ENCODE peak calls at places on chromosomes 2 and 18, in nine cellular contexts. C is smooth muscle cell of the brain vasculature, T is NCI-H226, Q is mucosa of gallbladder, W is iris pigment epithelial cell, I is BJ, L is EH, A is GM23338, F is thyroid gland. G is an unnamed sample.

GRCh38 chr2:196131384-196131861 is 40.0 kb downstream of the STK17B start:
- DNase-seq in A (peak), C (no peak), T (no peak), F (peak), L (peak), W (peak), Q (no peak), I (no peak), G (peak)

GRCh38 chr2:151765760-151766159 is 31.5 kb upstream of the NEB start:
- DNase-seq in A (peak), C (no peak), F (no peak), T (no peak), I (no peak), L (no peak), Q (no peak), W (no peak), G (peak)

GRCh38 chr18:48740846-48741485 is 202.1 kb downstream of the CTIF start:
- DNase-seq in F (peak), A (no peak), I (no peak), T (no peak), C (no peak), L (peak), Q (no peak), W (no peak), G (no peak)

GRCh38 chr2:161424179-161424763 is 8.2 kb downstream of the TBR1 start:
- DNase-seq in Q (no peak), A (peak), W (no peak), I (no peak), C (no peak), T (no peak), F (no peak), L (no peak), G (no peak)

GRCh38 chr2:86140969-86141392 is 34.9 kb downstream of the PTCD3 start:
- DNase-seq in F (no peak), T (no peak), A (no peak), C (no peak), L (no peak), Q (no peak), I (no peak), W (no peak), G (no peak)

GRCh38 chr2:15546297-15547098 is 14.6 kb downstream of the NBAS start:
- DNase-seq in C (no peak), L (no peak), Q (no peak), T (no peak), F (no peak), A (no peak), W (no peak), I (no peak), G (no peak)

GRCh38 chr2:195610708-195611107 is 46.3 kb upstream of the SLC39A10 start:
- DNase-seq in F (no peak), Q (no peak), L (no peak), W (no peak), I (no peak), A (no peak), C (no peak), T (no peak), G (no peak)

GRCh38 chr2:48126180-48126579 is 219.9 kb upstream of the FBXO11 start:
- DNase-seq in C (no peak), I (no peak), F (peak), T (peak), A (no peak), Q (no peak), L (peak), W (peak), G (no peak)

GRCh38 chr2:29016500-29016899 is 35.4 kb downstream of the TOGARAM2 start:
- DNase-seq in L (peak), F (no peak), C (no peak), Q (no peak), I (no peak), A (no peak), T (no peak), W (no peak), G (no peak)

GRCh38 chr2:171762879-171763573 is 75.8 kb downstream of the DYNC1I2 start:
- DNase-seq in I (no peak), C (peak), A (no peak), F (no peak), T (no peak), Q (no peak), L (peak), W (peak), G (no peak)

GRCh38 chr2:76446872-76447271 is 736.2 kb upstream of the GCFC2 start:
- DNase-seq in T (no peak), W (no peak), L (no peak), F (no peak), I (no peak), A (peak), Q (no peak), C (no peak), G (no peak)

GRCh38 chr2:95264626-95265025 is 9.6 kb upstream of the PROM2 start:
- DNase-seq in T (no peak), W (no peak), A (no peak), I (no peak), Q (no peak), L (peak), F (no peak), C (no peak), G (no peak)

GRCh38 chr2:237773826-237774225 is 24.8 kb upstream of the RBM44 start:
- DNase-seq in Q (no peak), W (no peak), C (no peak), T (no peak), L (no peak), I (no peak), F (no peak), A (no peak), G (no peak)

GRCh38 chr18:6750411-6750810 is 20.9 kb downstream of the ARHGAP28 start:
- DNase-seq in C (no peak), L (no peak), F (no peak), I (no peak), Q (no peak), T (no peak), A (no peak), W (no peak), G (no peak)